ENCODE peak calls at places on chromosomes 5 and 9, in eight cellular contexts. W, B, E, Q, O, Y, F and K are unnamed samples.

GRCh38 chr5:34043099-34043876 is at the start of gene C1QTNF3:
- DNase-seq in W (no peak), B (peak), E (no peak), Q (no peak), O (no peak), Y (no peak), F (no peak), K (no peak)

GRCh38 chr5:101678494-101679193 is 617.4 kb downstream of the SLCO4C1 start:
- DNase-seq in W (peak), B (peak), E (peak), Q (peak), O (no peak), Y (peak), F (peak), K (peak)

GRCh38 chr9:72038408-72038807 is 22.0 kb downstream of the C9orf57 start:
- DNase-seq in W (no peak), B (no peak), E (no peak), Q (no peak), O (no peak), Y (peak), F (peak), K (no peak)

GRCh38 chr9:133437753-133438531 is 15.8 kb downstream of the ADAMTS13 start:
- DNase-seq in W (no peak), B (no peak), E (peak), Q (no peak), O (no peak), Y (peak), F (no peak), K (peak)

GRCh38 chr9:98011122-98011521 is 28.0 kb downstream of the ANP32B start:
- DNase-seq in W (no peak), B (no peak), E (no peak), Q (no peak), O (no peak), Y (no peak), F (no peak), K (no peak)

GRCh38 chr5:41510176-41510831 is at the start of gene PLCXD3:
- DNase-seq in W (no peak), B (peak), E (peak), Q (no peak), O (no peak), Y (peak), F (peak), K (no peak)

GRCh38 chr9:35774907-35775635 is 16.3 kb upstream of the NPR2 start:
- DNase-seq in W (no peak), B (peak), E (peak), Q (no peak), O (no peak), Y (no peak), F (no peak), K (no peak)

GRCh38 chr5:124581866-124582650 is 164.4 kb downstream of the ZNF608 start:
- DNase-seq in W (peak), B (no peak), E (no peak), Q (no peak), O (no peak), Y (no peak), F (no peak), K (no peak)

GRCh38 chr5:121087560-121087959 is 623.5 kb downstream of the PRR16 start:
- DNase-seq in W (no peak), B (no peak), E (no peak), Q (no peak), O (no peak), Y (no peak), F (no peak), K (no peak)

GRCh38 chr9:33142531-33142930 is 24.6 kb downstream of the B4GALT1 start:
- DNase-seq in W (no peak), B (peak), E (no peak), Q (no peak), O (no peak), Y (no peak), F (no peak), K (peak)

GRCh38 chr9:22005700-22006605 is 3.2 kb downstream of the CDKN2B start:
- DNase-seq in W (no peak), B (no peak), E (no peak), Q (no peak), O (peak), Y (peak), F (no peak), K (no peak)

GRCh38 chr5:96175090-96175489 is 213.4 kb upstream of the ELL2 start:
- DNase-seq in W (no peak), B (no peak), E (no peak), Q (peak), O (no peak), Y (peak), F (no peak), K (peak)
- TF ChIP-seq CTCF in W (peak), B (no peak), E (peak), Q (peak), O (peak), Y (peak), F (peak), K (peak)

DNA sequence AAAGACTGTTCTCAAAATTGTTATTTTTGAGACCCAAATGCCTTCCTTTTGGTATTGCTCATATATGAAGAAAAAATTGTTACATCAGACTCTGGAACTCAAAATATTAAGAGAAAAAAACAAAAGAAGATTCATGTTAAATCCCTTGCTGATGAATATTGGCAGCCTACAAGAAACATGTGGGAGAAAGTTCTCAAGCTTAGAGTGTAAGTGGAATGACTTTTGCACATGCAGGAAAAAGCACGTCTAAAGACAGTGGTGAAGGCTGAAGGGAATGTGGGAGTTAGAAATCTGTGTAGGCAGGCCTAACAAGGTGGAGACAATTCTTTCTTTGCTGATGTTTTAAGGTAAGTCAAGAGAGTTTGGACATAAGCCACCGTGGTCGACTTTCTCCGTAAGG is 359.4 kb upstream of the ADAMTSL1 start:
- DNase-seq in W (no peak), B (no peak), E (no peak), Q (no peak), O (no peak), Y (no peak), F (no peak), K (no peak)
- H3K4me3 ChIP-seq in W (no peak), B (no peak), E (no peak), Q (no peak), O (no peak), Y (no peak), F (no peak), K (no peak)

GRCh38 chr5:81851481-81852178 is 100.7 kb upstream of the SSBP2 start:
- DNase-seq in W (peak), B (peak), E (peak), Q (peak), O (peak), Y (peak), F (peak), K (peak)
- TF ChIP-seq CTCF in W (no peak), B (peak), E (no peak), Q (no peak), O (no peak), Y (no peak), F (no peak), K (no peak)

DNA sequence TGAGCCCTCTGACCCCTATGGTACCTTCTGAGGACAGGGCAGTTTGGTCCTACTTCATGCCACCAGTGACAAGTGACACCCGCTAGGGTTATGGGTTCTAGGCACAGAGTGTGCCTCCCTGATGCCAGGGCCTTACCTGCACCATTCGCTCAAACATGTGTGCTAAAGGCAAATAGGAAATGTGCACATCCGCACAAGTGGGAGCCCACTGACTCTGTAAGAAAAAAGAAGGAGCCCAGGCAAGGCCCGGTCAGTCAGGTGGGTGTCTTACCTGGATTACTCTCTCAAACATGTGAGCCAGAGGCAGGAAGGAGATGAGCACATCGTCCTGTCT is 29.1 kb upstream of the MEIKIN start:
- DNase-seq in W (no peak), B (no peak), E (no peak), Q (no peak), O (peak), Y (no peak), F (no peak), K (no peak)
- H3K4me3 ChIP-seq in W (no peak), B (no peak), E (no peak), Q (no peak), O (peak), Y (no peak), F (no peak), K (no peak)